ENCODE peak calls at places on chromosomes 5 and 9, in four cellular contexts. V is H54, B is cortex of kidney, H is NCI-H1105 treated with DMSO at 0.1 percent for 48 hours. F is an unnamed sample.

GRCh38 chr5:112685929-112686328 is 51.8 kb upstream of the APC start:
- DNase-seq in B (no peak), H (no peak), V (no peak), F (no peak)

GRCh38 chr9:71863652-71864051 is 47.3 kb downstream of the ABHD17B start:
- DNase-seq in V (no peak), B (no peak), H (no peak), F (no peak)

GRCh38 chr5:159873680-159874079 is 42.6 kb upstream of the ADRA1B start:
- DNase-seq in B (no peak), H (no peak), V (no peak), F (no peak)

GRCh38 chr5:77168187-77168883 is 42.1 kb upstream of the PDE8B start:
- DNase-seq in H (peak), B (no peak), V (peak), F (no peak)

GRCh38 chr9:88339322-88339721 is 48.9 kb upstream of the SPIN1 start:
- DNase-seq in B (no peak), V (no peak), H (no peak), F (no peak)

GRCh38 chr5:96821260-96821916 is 13.6 kb upstream of the ERAP1 start:
- DNase-seq in H (no peak), V (no peak), B (no peak), F (no peak)

GRCh38 chr9:38274746-38275250 is 117.7 kb upstream of the ALDH1B1 start:
- DNase-seq in B (no peak), H (no peak), V (no peak), F (no peak)

GRCh38 chr9:129289883-129290282 is 111.8 kb upstream of the IER5L start:
- DNase-seq in B (no peak), H (no peak), V (no peak), F (no peak)

GRCh38 chr9:77212801-77213200 is 35.5 kb downstream of the VPS13A start:
- DNase-seq in H (no peak), V (no peak), B (no peak), F (no peak)

GRCh38 chr5:176533894-176534611 is 3.1 kb downstream of the RNF44 start:
- DNase-seq in V (no peak), B (no peak), H (no peak), F (no peak)

GRCh38 chr5:76765249-76765648 is 49.3 kb downstream of the F2R start:
- DNase-seq in H (no peak), B (no peak), V (no peak), F (no peak)

GRCh38 chr5:149940077-149940574 is 4.5 kb downstream of the PDE6A start:
- DNase-seq in H (no peak), V (no peak), B (no peak), F (no peak)

GRCh38 chr5:16787278-16787677 is 148.8 kb downstream of the MYO10 start:
- DNase-seq in B (no peak), V (no peak), H (no peak), F (no peak)

GRCh38 chr9:128190516-128191405 is 611 bp downstream of the CIZ1 start:
- DNase-seq in V (no peak), H (no peak), B (no peak), F (no peak)

GRCh38 chr5:152631217-152631616 is 226.1 kb upstream of the NMUR2 start:
- DNase-seq in H (no peak), V (no peak), B (no peak), F (no peak)

GRCh38 chr9:122201641-122202040 is 27.1 kb downstream of the LHX6 start:
- DNase-seq in V (peak), H (no peak), B (no peak), F (no peak)

GRCh38 chr9:83296123-83296522 is 233.2 kb upstream of the RASEF start:
- DNase-seq in B (no peak), H (no peak), V (no peak), F (no peak)

GRCh38 chr5:111016801-111017200 is 54.7 kb upstream of the TSLP start:
- DNase-seq in B (no peak), V (no peak), H (no peak), F (no peak)

GRCh38 chr5:150209020-150209635 is 19.3 kb downstream of the SLC6A7 start:
- DNase-seq in V (peak), B (no peak), H (no peak), F (no peak)